ENCODE peak calls at places on chromosomes 13 and 19, in seven cellular contexts. T is HCT116, F is H1, S is SK-N-SH, Z is HepG2, M is GM12878, W is K562. B is an unnamed sample.

GRCh38 chr13:46926856-46927625 is 30.2 kb upstream of the HTR2A start:
- DNase-seq in F (no peak), M (no peak), W (no peak), T (no peak), S (no peak), Z (no peak), B (no peak)

GRCh38 chr19:11174336-11174735 is 18.8 kb upstream of the SPC24 start:
- DNase-seq in F (no peak), S (no peak), Z (no peak), M (no peak), T (no peak), W (no peak), B (no peak)

GRCh38 chr13:98565726-98566577 is 11.0 kb downstream of the STK24 start:
- DNase-seq in M (no peak), T (no peak), F (no peak), Z (no peak), W (no peak), S (peak), B (no peak)

GRCh38 chr13:92719868-92720267 is 506.7 kb upstream of the GPC6 start:
- DNase-seq in M (no peak), T (no peak), S (no peak), Z (no peak), W (no peak), F (no peak), B (no peak)

GRCh38 chr13:94169783-94170513 is 309.5 kb downstream of the DCT start:
- DNase-seq in Z (no peak), T (no peak), S (no peak), W (no peak), M (no peak), F (no peak), B (peak)

GRCh38 chr19:16141043-16141442 is 2.4 kb upstream of the HSH2D start:
- DNase-seq in W (peak), M (peak), S (no peak), F (no peak), T (no peak), Z (no peak), B (no peak)

GRCh38 chr19:16890461-16891184 is 1.8 kb downstream of the F2RL3 start:
- DNase-seq in F (no peak), T (no peak), S (no peak), Z (no peak), M (no peak), W (peak), B (no peak)

GRCh38 chr13:97834255-97834654 is 119.2 kb upstream of the IPO5 start:
- DNase-seq in Z (no peak), T (no peak), F (no peak), S (no peak), W (no peak), M (no peak), B (peak)

GRCh38 chr13:98478134-98479129 is 98.5 kb downstream of the STK24 start:
- DNase-seq in Z (no peak), T (no peak), M (peak), F (no peak), W (peak), S (peak), B (no peak)

GRCh38 chr19:15297416-15298224 is 34.7 kb downstream of the BRD4 start:
- DNase-seq in M (no peak), S (no peak), T (peak), F (no peak), Z (peak), W (peak), B (peak)

GRCh38 chr19:6519289-6519688 is 11.5 kb upstream of the TNFSF9 start:
- DNase-seq in M (no peak), F (no peak), W (no peak), Z (no peak), T (no peak), S (no peak), B (no peak)

GRCh38 chr19:6667114-6667627 is 2.8 kb downstream of the TNFSF14 start:
- DNase-seq in T (no peak), W (peak), S (no peak), M (no peak), F (no peak), Z (no peak), B (no peak)

GRCh38 chr19:35936738-35937268 is 629 bp downstream of the LRFN3 start:
- DNase-seq in T (no peak), M (no peak), F (no peak), S (no peak), W (no peak), Z (no peak), B (no peak)

GRCh38 chr13:94433055-94433947 is 46.2 kb downstream of the DCT start:
- DNase-seq in Z (peak), F (peak), S (no peak), T (no peak), M (no peak), W (peak), B (no peak)

GRCh38 chr13:111363121-111363520 is 42.7 kb downstream of the TEX29 start:
- DNase-seq in T (no peak), S (no peak), F (peak), W (no peak), Z (no peak), M (no peak), B (no peak)

GRCh38 chr13:102901615-102902305 is 55.9 kb downstream of the ERCC5 start:
- DNase-seq in M (no peak), Z (no peak), S (no peak), F (no peak), T (no peak), W (no peak), B (no peak)

GRCh38 chr13:21478881-21479808 is 20.0 kb upstream of the ZDHHC20 start:
- DNase-seq in Z (peak), W (peak), T (peak), S (peak), M (no peak), F (no peak), B (peak)

GRCh38 chr13:102566513-102566912 is 30.3 kb upstream of the TPP2 start:
- DNase-seq in Z (no peak), S (no peak), T (no peak), F (no peak), M (no peak), W (no peak), B (no peak)

GRCh38 chr13:37168922-37169321 is 63.5 kb upstream of the CSNK1A1L start:
- DNase-seq in Z (no peak), M (no peak), S (no peak), T (no peak), W (no peak), F (no peak), B (no peak)

GRCh38 chr13:110993788-110994187 is 78.9 kb upstream of the ANKRD10 start:
- DNase-seq in T (no peak), W (no peak), S (no peak), M (no peak), F (no peak), Z (no peak), B (no peak)

GRCh38 chr13:104773775-104774174 is 1707.6 kb upstream of the SLC10A2 start:
- DNase-seq in W (peak), S (peak), Z (peak), M (peak), F (peak), T (peak), B (peak)

GRCh38 chr19:35590875-35591274 is 4.9 kb downstream of the PMIS2 start:
- DNase-seq in M (no peak), Z (no peak), W (no peak), F (no peak), S (no peak), T (no peak), B (no peak)

GRCh38 chr13:61880576-61881283 is 465.1 kb upstream of the PCDH20 start:
- DNase-seq in T (peak), S (peak), M (no peak), W (peak), Z (peak), F (no peak), B (no peak)

GRCh38 chr13:109938255-109938936 is 152.0 kb upstream of the IRS2 start:
- DNase-seq in M (no peak), Z (no peak), T (no peak), S (no peak), F (no peak), W (no peak), B (no peak)

GRCh38 chr19:5706876-5707573 is 12.9 kb downstream of the LONP1 start:
- DNase-seq in Z (no peak), M (no peak), F (no peak), S (no peak), T (no peak), W (no peak), B (no peak)

GRCh38 chr13:24187185-24187584 is 26.7 kb downstream of the SPATA13 start:
- DNase-seq in S (no peak), W (no peak), F (no peak), Z (no peak), T (no peak), M (no peak), B (no peak)

GRCh38 chr19:10228925-10229324 is 2.2 kb downstream of the S1PR2 start:
- DNase-seq in S (peak), F (no peak), W (peak), T (no peak), M (no peak), Z (peak), B (no peak)

GRCh38 chr19:53908106-53908932 is 759 bp upstream of the CACNG7 start:
- DNase-seq in S (peak), T (no peak), Z (no peak), F (peak), W (peak), M (no peak), B (peak)

GRCh38 chr13:48291730-48292129 is 11.8 kb upstream of the RB1 start:
- DNase-seq in W (no peak), M (no peak), T (no peak), F (no peak), Z (peak), S (no peak), B (no peak)

GRCh38 chr19:6062961-6063575 is 47.2 kb downstream of the RFX2 start:
- DNase-seq in W (no peak), S (no peak), Z (no peak), F (no peak), M (no peak), T (no peak), B (no peak)

GRCh38 chr13:110590577-110590976 is 24.8 kb upstream of the NAXD start:
- DNase-seq in W (no peak), F (no peak), T (no peak), S (no peak), Z (no peak), M (no peak), B (no peak)

GRCh38 chr19:19823916-19824315 is 2.4 kb upstream of the ZNF506 start:
- DNase-seq in S (no peak), F (no peak), Z (no peak), W (no peak), T (no peak), M (peak), B (no peak)

GRCh38 chr13:59247166-59247565 is 916.6 kb downstream of the DIAPH3 start:
- DNase-seq in T (no peak), W (peak), F (no peak), M (no peak), S (no peak), Z (no peak), B (peak)

GRCh38 chr13:106529415-106530208 is 5.8 kb downstream of the EFNB2 start:
- DNase-seq in Z (no peak), W (no peak), S (peak), M (no peak), F (no peak), T (no peak), B (no peak)

GRCh38 chr13:38753878-38754277 is 67.0 kb downstream of the FREM2 start:
- DNase-seq in Z (no peak), S (no peak), T (no peak), F (no peak), M (no peak), W (no peak), B (no peak)

GRCh38 chr13:66586489-66586888 is 643.6 kb downstream of the PCDH9 start:
- DNase-seq in T (no peak), S (no peak), W (no peak), F (no peak), M (no peak), Z (no peak), B (no peak)
- TF ChIP-seq JUND in T (no peak), S (no peak), W (no peak), F (no peak), M (no peak), Z (no peak), B (no peak)

DNA sequence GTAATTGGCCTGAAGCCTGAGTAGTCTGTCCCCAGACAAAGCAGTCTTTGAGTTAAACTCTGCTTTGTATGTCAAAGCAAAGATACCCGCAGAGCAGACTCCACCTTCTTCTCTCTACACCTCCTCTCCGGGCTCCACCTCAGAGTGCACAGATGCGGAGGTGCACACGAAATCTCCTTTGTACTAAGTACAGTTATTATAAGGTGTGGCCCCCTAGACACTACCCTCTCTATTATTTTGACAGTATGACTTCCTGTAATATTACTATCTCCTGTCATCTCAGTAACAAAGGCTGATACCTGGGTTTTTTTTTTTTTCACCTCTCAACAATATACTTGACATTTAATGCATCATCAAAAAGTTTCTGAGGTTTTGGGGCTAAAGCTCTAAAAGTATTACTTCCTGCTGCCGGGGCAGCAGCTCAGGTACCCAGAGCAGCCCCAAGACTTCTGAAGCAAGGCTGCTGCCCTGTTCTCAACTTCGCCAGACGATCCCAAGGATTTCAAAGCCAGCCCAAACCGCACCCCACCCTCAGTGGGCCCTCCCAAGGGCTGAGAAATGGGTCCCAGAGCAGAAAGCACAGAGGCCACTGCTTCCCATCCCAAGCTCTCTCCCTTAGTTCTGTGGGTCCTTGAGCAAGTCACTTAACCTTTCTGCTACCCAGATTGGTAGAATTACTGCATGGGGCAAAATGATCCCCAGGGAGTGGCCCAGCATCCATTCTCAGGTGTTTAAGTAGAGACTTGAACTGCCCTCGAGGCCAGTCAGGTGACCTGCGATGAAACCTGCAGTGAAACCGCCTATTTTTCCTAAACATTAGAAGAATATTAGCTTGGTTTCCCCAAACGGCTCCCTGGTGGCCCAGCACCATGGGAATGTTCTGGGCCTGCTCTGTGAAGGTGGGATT is 180.6 kb downstream of the FOXO1 start:
- DNase-seq in W (no peak), S (no peak), T (no peak), M (no peak), F (no peak), Z (no peak), B (no peak)
- TF ChIP-seq JUND in W (no peak), S (no peak), T (no peak), M (no peak), F (no peak), Z (no peak), B (no peak)

GRCh38 chr19:1042689-1043511 is 3.0 kb downstream of the ABCA7 start:
- DNase-seq in F (no peak), S (no peak), T (no peak), Z (no peak), W (peak), M (no peak), B (no peak)

GRCh38 chr19:1046836-1047695 is 7.2 kb downstream of the ABCA7 start:
- DNase-seq in Z (no peak), W (no peak), M (no peak), S (no peak), F (no peak), T (no peak), B (no peak)

GRCh38 chr19:1046117-1046626 is 6.3 kb downstream of the ABCA7 start:
- DNase-seq in Z (peak), M (no peak), S (no peak), W (no peak), F (no peak), T (no peak), B (no peak)

GRCh38 chr19:1047696-1048147 is 7.8 kb downstream of the ABCA7 start:
- DNase-seq in T (no peak), W (peak), M (no peak), Z (no peak), S (no peak), F (peak), B (no peak)

DNA sequence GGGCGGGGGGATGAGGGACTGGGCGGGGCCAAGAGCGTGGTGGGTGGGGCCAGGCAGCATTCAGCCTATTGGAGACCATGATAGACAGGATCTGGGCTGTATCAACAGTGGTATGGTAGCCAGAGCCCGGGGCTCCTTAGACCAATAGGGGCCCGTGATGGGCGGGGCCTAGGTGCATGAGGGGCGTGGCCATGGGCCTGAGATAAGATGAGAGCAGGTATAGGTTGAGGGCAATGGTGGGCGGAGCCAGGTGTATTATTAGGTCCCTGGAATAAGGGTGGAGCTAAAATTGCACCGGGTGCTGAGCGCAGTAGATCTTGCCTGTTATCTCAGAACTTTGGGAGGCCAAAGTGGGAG is 5.3 kb downstream of the ABCA7 start:
- DNase-seq in M (no peak), W (peak), F (peak), S (peak), Z (peak), T (peak), B (no peak)
- TF ChIP-seq JUND in M (no peak), W (peak), F (no peak), S (no peak), Z (no peak), T (no peak), B (no peak)

GRCh38 chr13:107790360-107790759 is 425.0 kb downstream of the LIG4 start:
- DNase-seq in M (no peak), Z (no peak), F (no peak), W (no peak), S (no peak), T (no peak), B (no peak)

DNA sequence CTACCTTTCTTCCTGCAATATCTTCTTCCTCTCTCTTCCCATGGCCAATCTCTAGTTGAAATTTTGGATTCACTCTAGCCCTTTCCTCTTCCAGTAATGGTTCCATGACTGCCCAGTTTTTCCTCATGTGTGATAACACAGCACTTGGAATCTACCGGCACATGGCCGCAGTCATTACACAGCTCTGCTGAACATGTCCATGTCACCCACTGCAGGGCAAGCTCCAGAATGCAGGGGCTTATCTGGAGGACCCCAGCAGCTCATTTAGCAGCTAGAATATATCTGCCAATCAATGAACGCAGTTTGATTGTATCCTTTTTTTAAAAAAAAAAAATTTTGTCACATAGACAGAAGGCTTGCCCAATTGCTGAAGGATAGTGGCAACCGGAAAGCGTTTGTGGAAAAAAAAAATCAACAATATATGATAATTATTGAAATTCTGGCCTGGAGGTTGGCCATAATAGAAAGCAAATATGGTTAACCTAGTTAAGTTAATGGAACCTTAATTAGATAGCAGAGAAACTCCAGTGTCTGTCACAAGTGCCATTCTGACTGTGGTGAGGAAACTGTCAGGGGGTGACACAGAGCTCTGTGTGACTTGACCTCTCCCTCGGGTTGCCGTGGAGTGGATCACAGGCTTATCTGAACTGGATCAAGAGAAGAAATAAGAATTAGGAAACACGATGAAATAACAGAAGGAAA is 426.7 kb downstream of the LIG4 start:
- DNase-seq in T (no peak), Z (no peak), W (no peak), S (peak), M (no peak), F (no peak), B (no peak)
- TF ChIP-seq JUND in T (no peak), Z (no peak), W (no peak), S (no peak), M (no peak), F (no peak), B (no peak)

DNA sequence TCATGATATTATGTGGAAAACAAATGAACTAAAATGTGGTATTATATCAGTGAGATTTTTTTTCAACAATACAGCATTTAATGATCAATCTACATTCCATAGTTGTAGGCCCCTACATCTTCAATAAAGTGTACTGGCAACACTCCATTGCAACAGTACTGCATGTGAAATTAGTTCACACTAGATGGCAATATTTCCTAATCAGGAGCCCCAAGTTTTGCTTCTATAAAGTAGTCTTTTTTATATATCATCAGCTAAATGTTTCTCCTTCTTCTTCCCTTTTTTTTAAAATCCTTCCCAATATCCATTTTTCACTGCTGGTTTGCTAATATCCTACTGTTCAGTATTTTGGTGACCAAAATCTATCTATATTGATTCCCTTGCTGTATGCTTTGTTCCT is 528.3 kb upstream of the ATXN8OS start:
- DNase-seq in Z (no peak), W (peak), M (no peak), S (peak), T (no peak), F (no peak), B (no peak)
- TF ChIP-seq JUND in Z (no peak), W (no peak), M (no peak), S (no peak), T (no peak), F (no peak), B (no peak)

DNA sequence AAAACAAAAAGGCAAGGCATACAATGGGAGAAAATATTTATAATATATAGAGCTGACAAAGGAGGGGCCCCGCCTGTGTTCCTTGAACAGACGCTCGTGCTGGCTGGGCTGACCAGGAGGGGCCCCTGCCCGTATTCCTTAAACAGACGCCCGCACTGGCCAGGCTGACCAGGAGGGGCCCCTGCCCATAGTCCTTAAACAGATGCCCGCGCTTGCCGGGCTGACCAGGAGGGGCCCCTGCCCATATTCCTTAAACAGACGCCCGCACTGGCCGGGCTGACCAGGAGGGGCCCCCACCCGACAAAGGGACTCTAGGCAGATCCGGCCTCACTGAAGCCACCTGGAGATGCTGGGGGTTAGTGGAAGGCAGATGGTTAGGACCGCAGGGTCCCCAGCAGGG is 9.3 kb downstream of the ADPRHL1 start:
- DNase-seq in F (no peak), S (no peak), T (no peak), W (no peak), M (no peak), Z (no peak), B (no peak)
- TF ChIP-seq JUND in F (no peak), S (no peak), T (no peak), W (no peak), M (no peak), Z (no peak), B (no peak)